ENCODE peak calls at places on chromosomes 16 and 17, in four cellular contexts. One of them, this sample, is unnamed.

GRCh38 chr17:7340179-7340578 is 3.9 kb downstream of the ACAP1 start:
- DNase-seq in ascending aorta: no peak
- DNase-seq in HCT116: no peak
- DNase-seq in MM.1S: no peak
- DNase-seq in this sample: no peak

GRCh38 chr16:67000384-67001158 is 12.2 kb downstream of the CES4A start:
- DNase-seq in ascending aorta: peak
- DNase-seq in HCT116: no peak
- DNase-seq in MM.1S: no peak
- DNase-seq in this sample: no peak

GRCh38 chr16:19837331-19837943 is 47.2 kb downstream of the GPRC5B start:
- DNase-seq in ascending aorta: no peak
- DNase-seq in HCT116: no peak
- DNase-seq in MM.1S: no peak
- DNase-seq in this sample: no peak

GRCh38 chr17:4678448-4679026 is 25.4 kb downstream of the PELP1 start:
- DNase-seq in ascending aorta: no peak
- DNase-seq in HCT116: peak
- DNase-seq in MM.1S: no peak
- DNase-seq in this sample: no peak

GRCh38 chr16:83328936-83329335 is 478.8 kb upstream of the HSBP1 start:
- DNase-seq in ascending aorta: no peak
- DNase-seq in HCT116: no peak
- DNase-seq in MM.1S: no peak
- DNase-seq in this sample: no peak

GRCh38 chr17:8190506-8190905 is 526 bp upstream of the BORCS6 start:
- DNase-seq in ascending aorta: no peak
- DNase-seq in HCT116: no peak
- DNase-seq in MM.1S: no peak
- DNase-seq in this sample: no peak

GRCh38 chr17:41457656-41458055 is 9.5 kb downstream of the KRT32 start:
- DNase-seq in ascending aorta: no peak
- DNase-seq in HCT116: no peak
- DNase-seq in MM.1S: no peak
- DNase-seq in this sample: no peak

GRCh38 chr17:3738562-3739295 is 15.0 kb downstream of the HASPIN start:
- DNase-seq in ascending aorta: no peak
- DNase-seq in HCT116: no peak
- DNase-seq in MM.1S: no peak
- DNase-seq in this sample: no peak

GRCh38 chr17:63629627-63630026 is 7.4 kb downstream of the MAP3K3 start:
- DNase-seq in ascending aorta: no peak
- DNase-seq in HCT116: no peak
- DNase-seq in MM.1S: no peak
- DNase-seq in this sample: no peak

GRCh38 chr17:74737299-74738050 is 419 bp downstream of the RAB37 start:
- DNase-seq in ascending aorta: no peak
- DNase-seq in HCT116: peak
- DNase-seq in MM.1S: peak
- DNase-seq in this sample: no peak

GRCh38 chr17:11515901-11516300 is 82.4 kb upstream of the DNAH9 start:
- DNase-seq in ascending aorta: no peak
- DNase-seq in HCT116: no peak
- DNase-seq in MM.1S: no peak
- DNase-seq in this sample: no peak

GRCh38 chr17:44844390-44844830 is 3.3 kb upstream of the HIGD1B start:
- DNase-seq in ascending aorta: no peak
- DNase-seq in HCT116: no peak
- DNase-seq in MM.1S: no peak
- DNase-seq in this sample: no peak

GRCh38 chr17:61385869-61386245 is 13.8 kb upstream of the TBX2 start:
- DNase-seq in ascending aorta: no peak
- DNase-seq in HCT116: no peak
- DNase-seq in MM.1S: no peak
- DNase-seq in this sample: no peak

GRCh38 chr16:23848958-23849357 is 13.2 kb downstream of the PRKCB start:
- DNase-seq in ascending aorta: no peak
- DNase-seq in HCT116: no peak
- DNase-seq in MM.1S: no peak
- DNase-seq in this sample: no peak
- H3K4me3 ChIP-seq in ascending aorta: no peak
- H3K4me3 ChIP-seq in HCT116: no peak
- H3K4me3 ChIP-seq in MM.1S: no peak
- H3K4me3 ChIP-seq in this sample: no peak

GRCh38 chr16:10988164-10988803 is 43.9 kb downstream of the CLEC16A start:
- DNase-seq in ascending aorta: no peak
- DNase-seq in HCT116: no peak
- DNase-seq in MM.1S: no peak
- DNase-seq in this sample: no peak
- TF ChIP-seq CTCF in ascending aorta: no peak
- TF ChIP-seq CTCF in HCT116: no peak
- TF ChIP-seq CTCF in MM.1S: peak
- TF ChIP-seq CTCF in this sample: no peak

DNA sequence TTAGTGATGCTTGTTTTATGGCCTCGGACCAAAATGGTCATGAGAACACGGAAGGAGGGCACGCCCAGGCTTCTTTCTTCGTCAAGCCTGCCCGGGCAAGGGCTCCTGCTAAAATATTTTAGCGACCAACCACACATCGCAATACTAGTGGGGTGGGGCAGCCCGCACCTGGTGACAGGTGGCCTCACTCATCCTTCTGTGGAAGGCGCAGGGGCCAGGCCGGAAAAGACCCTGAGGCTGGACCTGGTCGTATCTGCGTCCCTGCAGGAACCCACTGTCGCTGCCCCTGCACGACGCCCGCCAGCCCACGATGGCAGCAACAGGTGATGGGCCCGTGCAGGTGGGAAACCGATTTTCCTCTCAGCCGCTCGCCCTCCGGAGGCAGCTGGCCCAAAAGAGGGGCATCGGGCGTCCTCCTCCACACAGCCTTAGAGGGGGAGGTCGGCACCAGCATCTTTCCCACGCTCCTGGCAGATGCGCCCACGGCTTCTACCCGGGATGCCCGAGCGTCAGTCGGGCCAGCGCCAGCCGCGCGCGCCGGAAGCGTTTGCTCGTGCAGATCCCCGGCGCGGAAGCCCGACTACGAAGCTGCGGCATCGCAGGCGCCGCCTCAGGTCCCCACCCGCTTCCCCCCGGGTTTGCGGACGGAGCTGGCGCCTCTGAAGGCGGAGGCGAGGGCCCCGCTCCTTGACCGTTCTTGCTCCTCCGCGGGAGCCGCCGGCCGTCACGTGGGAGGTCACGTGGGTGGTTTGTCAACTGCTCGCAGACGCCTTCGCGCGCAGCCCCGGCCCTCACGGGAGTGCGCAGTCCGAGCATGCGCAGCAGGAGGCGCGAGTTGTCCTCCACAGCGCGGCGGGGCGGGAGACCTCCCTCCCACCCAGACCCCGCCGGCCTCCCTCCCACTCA is 22.8 kb upstream of the FOXK2 start:
- DNase-seq in ascending aorta: peak
- DNase-seq in HCT116: peak
- DNase-seq in MM.1S: peak
- DNase-seq in this sample: peak
- H3K27ac ChIP-seq in ascending aorta: peak
- H3K27ac ChIP-seq in HCT116: peak
- H3K27ac ChIP-seq in MM.1S: peak
- H3K27ac ChIP-seq in this sample: peak

DNA sequence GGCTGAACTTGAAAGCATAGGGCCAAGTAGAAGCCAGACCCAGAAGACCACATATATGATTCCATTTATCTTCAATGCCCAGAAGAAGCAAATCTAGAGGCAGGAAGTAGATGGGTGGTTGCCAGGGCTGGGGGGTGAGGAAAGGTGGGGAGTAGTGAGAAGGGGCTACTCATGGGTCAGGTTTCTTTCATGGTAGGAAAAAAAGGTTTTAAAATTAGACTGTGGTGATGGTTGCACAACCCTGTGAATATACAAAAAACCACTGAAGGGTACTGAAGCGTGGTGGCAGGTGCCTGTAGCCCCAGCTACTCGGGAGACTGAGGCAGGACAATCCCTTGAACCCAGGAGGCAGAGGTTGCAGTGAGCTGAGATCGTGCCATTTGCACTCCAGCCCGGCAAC is 5.4 kb downstream of the CD2BP2 start:
- DNase-seq in ascending aorta: no peak
- DNase-seq in HCT116: no peak
- DNase-seq in MM.1S: no peak
- DNase-seq in this sample: no peak
- H3K4me3 ChIP-seq in ascending aorta: no peak
- H3K4me3 ChIP-seq in HCT116: no peak
- H3K4me3 ChIP-seq in MM.1S: no peak
- H3K4me3 ChIP-seq in this sample: no peak

DNA sequence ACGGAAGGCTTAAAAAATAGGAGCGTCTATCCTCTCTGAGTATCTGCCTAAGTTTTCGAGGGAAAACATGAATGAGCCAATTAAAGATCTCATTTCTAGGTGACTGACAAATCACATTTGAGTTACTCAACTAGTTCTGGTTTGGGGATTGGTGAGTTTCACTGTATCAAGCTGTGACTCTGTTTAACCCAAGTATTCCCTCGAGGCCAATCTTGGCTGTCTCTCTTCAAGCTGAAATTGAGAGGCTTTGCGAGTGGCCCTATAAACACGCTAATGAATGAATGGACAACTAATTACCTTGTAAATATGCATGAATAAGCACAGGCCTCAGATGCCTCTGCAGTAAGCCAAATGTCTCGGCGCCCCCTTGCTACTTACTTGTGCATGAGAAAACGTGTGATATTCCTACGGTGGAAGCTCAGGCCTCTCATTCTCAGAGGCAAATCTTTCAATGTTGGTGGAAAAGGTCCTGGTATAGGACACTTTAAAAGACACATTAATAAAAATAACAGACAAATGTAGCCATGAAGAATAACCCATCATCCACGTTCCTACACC is 450.2 kb upstream of the PSMD7 start:
- DNase-seq in ascending aorta: no peak
- DNase-seq in HCT116: no peak
- DNase-seq in MM.1S: no peak
- DNase-seq in this sample: no peak
- TF ChIP-seq CTCF in ascending aorta: no peak
- TF ChIP-seq CTCF in HCT116: peak
- TF ChIP-seq CTCF in MM.1S: no peak
- TF ChIP-seq CTCF in this sample: no peak

GRCh38 chr16:2846511-2847310 is 11.3 kb downstream of the PRSS22 start:
- DNase-seq in ascending aorta: no peak
- DNase-seq in HCT116: no peak
- DNase-seq in MM.1S: no peak
- DNase-seq in this sample: no peak
- H3K27ac ChIP-seq in ascending aorta: no peak
- H3K27ac ChIP-seq in HCT116: peak
- H3K27ac ChIP-seq in MM.1S: no peak
- H3K27ac ChIP-seq in this sample: no peak

This sample was measured in coronary artery.